ENCODE peak calls at places on chromosomes 5 and 9, in seven cellular contexts. One of them, this sample, is unnamed. For H3K36me3, the result is how much of the 10 kb centered on the place peaks cover.

GRCh38 chr5:179304466-179304865 is 40.8 kb downstream of the ADAMTS2 start:
- DNase-seq in transverse colon: no peak
- DNase-seq in tibial nerve: no peak
- DNase-seq in neural progenitor cell: no peak
- DNase-seq in kidney: no peak
- DNase-seq in CD8-positive, alpha-beta T cell: no peak
- DNase-seq in Peyer's patch: no peak
- DNase-seq in this sample: no peak

GRCh38 chr5:32443145-32443540 is 1.4 kb downstream of the ZFR start:
- DNase-seq in kidney: no peak
- DNase-seq in CD8-positive, alpha-beta T cell: no peak
- DNase-seq in neural progenitor cell: no peak
- DNase-seq in Peyer's patch: no peak
- DNase-seq in tibial nerve: no peak
- DNase-seq in transverse colon: no peak
- DNase-seq in this sample: no peak

GRCh38 chr5:167219296-167219695 is 1072.1 kb upstream of the WWC1 start:
- DNase-seq in tibial nerve: no peak
- DNase-seq in transverse colon: no peak
- DNase-seq in Peyer's patch: no peak
- DNase-seq in CD8-positive, alpha-beta T cell: no peak
- DNase-seq in neural progenitor cell: peak
- DNase-seq in kidney: no peak
- DNase-seq in this sample: no peak

GRCh38 chr5:137760294-137761019 is 6.3 kb upstream of the HNRNPA0 start:
- DNase-seq in neural progenitor cell: no peak
- DNase-seq in tibial nerve: no peak
- DNase-seq in transverse colon: no peak
- DNase-seq in CD8-positive, alpha-beta T cell: no peak
- DNase-seq in Peyer's patch: no peak
- DNase-seq in kidney: no peak
- DNase-seq in this sample: no peak

GRCh38 chr9:137025120-137025966 is 2.7 kb downstream of the ABCA2 start:
- DNase-seq in tibial nerve: peak
- DNase-seq in kidney: peak
- DNase-seq in CD8-positive, alpha-beta T cell: no peak
- DNase-seq in transverse colon: no peak
- DNase-seq in Peyer's patch: peak
- DNase-seq in neural progenitor cell: peak
- DNase-seq in this sample: peak

GRCh38 chr5:132138260-132138659 is 64.7 kb downstream of the CSF2 start:
- DNase-seq in CD8-positive, alpha-beta T cell: no peak
- DNase-seq in neural progenitor cell: no peak
- DNase-seq in kidney: no peak
- DNase-seq in tibial nerve: no peak
- DNase-seq in transverse colon: no peak
- DNase-seq in Peyer's patch: no peak
- DNase-seq in this sample: no peak

GRCh38 chr5:137072376-137073174 is 426.6 kb downstream of the SPOCK1 start:
- DNase-seq in Peyer's patch: no peak
- DNase-seq in neural progenitor cell: no peak
- DNase-seq in CD8-positive, alpha-beta T cell: no peak
- DNase-seq in kidney: no peak
- DNase-seq in tibial nerve: no peak
- DNase-seq in transverse colon: no peak
- DNase-seq in this sample: no peak

GRCh38 chr9:98075332-98075805 is 18.8 kb downstream of the NANS start:
- DNase-seq in Peyer's patch: no peak
- DNase-seq in neural progenitor cell: no peak
- DNase-seq in kidney: no peak
- DNase-seq in tibial nerve: peak
- DNase-seq in CD8-positive, alpha-beta T cell: no peak
- DNase-seq in transverse colon: no peak
- DNase-seq in this sample: peak

GRCh38 chr9:11086561-11086960 is 473.8 kb upstream of the PTPRD start:
- DNase-seq in CD8-positive, alpha-beta T cell: no peak
- DNase-seq in neural progenitor cell: no peak
- DNase-seq in tibial nerve: no peak
- DNase-seq in Peyer's patch: no peak
- DNase-seq in kidney: no peak
- DNase-seq in transverse colon: no peak
- DNase-seq in this sample: no peak

GRCh38 chr5:119243888-119244287 is 111.9 kb upstream of the TNFAIP8 start:
- DNase-seq in transverse colon: no peak
- DNase-seq in tibial nerve: no peak
- DNase-seq in neural progenitor cell: no peak
- DNase-seq in CD8-positive, alpha-beta T cell: no peak
- DNase-seq in kidney: no peak
- DNase-seq in Peyer's patch: no peak
- DNase-seq in this sample: no peak

GRCh38 chr9:109046346-109046745 is 33.0 kb upstream of the CTNNAL1 start:
- DNase-seq in CD8-positive, alpha-beta T cell: no peak
- DNase-seq in tibial nerve: no peak
- DNase-seq in Peyer's patch: no peak
- DNase-seq in kidney: no peak
- DNase-seq in neural progenitor cell: no peak
- DNase-seq in transverse colon: no peak
- DNase-seq in this sample: no peak

GRCh38 chr9:18666987-18667772 is 193.2 kb downstream of the ADAMTSL1 start:
- DNase-seq in transverse colon: no peak
- DNase-seq in CD8-positive, alpha-beta T cell: no peak
- DNase-seq in tibial nerve: no peak
- DNase-seq in neural progenitor cell: no peak
- DNase-seq in Peyer's patch: no peak
- DNase-seq in kidney: no peak
- DNase-seq in this sample: no peak

GRCh38 chr5:57448287-57448686 is 34.3 kb downstream of the ACTBL2 start:
- DNase-seq in CD8-positive, alpha-beta T cell: no peak
- DNase-seq in tibial nerve: no peak
- DNase-seq in kidney: no peak
- DNase-seq in Peyer's patch: no peak
- DNase-seq in neural progenitor cell: no peak
- DNase-seq in transverse colon: no peak
- DNase-seq in this sample: no peak

GRCh38 chr5:57447656-57448055 is 35.0 kb downstream of the ACTBL2 start:
- DNase-seq in transverse colon: no peak
- DNase-seq in Peyer's patch: no peak
- DNase-seq in CD8-positive, alpha-beta T cell: no peak
- DNase-seq in kidney: no peak
- DNase-seq in neural progenitor cell: no peak
- DNase-seq in tibial nerve: no peak
- DNase-seq in this sample: no peak

GRCh38 chr5:57450991-57451876 is 31.4 kb downstream of the ACTBL2 start:
- DNase-seq in neural progenitor cell: no peak
- DNase-seq in Peyer's patch: no peak
- DNase-seq in kidney: no peak
- DNase-seq in transverse colon: no peak
- DNase-seq in tibial nerve: no peak
- DNase-seq in CD8-positive, alpha-beta T cell: no peak
- DNase-seq in this sample: no peak

GRCh38 chr5:57446966-57447365 is 35.6 kb downstream of the ACTBL2 start:
- DNase-seq in Peyer's patch: no peak
- DNase-seq in CD8-positive, alpha-beta T cell: no peak
- DNase-seq in neural progenitor cell: no peak
- DNase-seq in transverse colon: no peak
- DNase-seq in tibial nerve: no peak
- DNase-seq in kidney: no peak
- DNase-seq in this sample: no peak

DNA sequence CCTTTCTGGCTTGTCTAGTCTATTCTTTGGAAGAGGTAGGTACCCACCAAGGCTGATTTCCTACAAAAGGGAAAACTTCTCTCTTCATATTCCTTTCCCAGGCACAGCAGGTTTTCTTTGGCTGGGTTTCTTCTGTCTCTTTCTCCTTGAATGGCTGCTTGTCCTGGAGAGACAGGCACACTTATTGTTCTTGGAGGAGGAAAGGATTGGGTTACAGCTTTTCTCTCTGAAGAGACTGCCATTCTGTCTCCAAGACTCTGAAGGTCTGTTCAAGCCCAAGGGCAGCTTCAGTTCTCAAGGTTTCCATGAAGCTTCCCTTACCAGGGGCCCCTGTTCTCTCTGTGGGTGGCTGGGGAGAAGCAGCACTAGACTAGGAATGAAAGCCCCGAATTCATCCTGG is 33.9 kb downstream of the ACTBL2 start:
- DNase-seq in CD8-positive, alpha-beta T cell: no peak
- DNase-seq in tibial nerve: no peak
- DNase-seq in Peyer's patch: no peak
- DNase-seq in kidney: no peak
- DNase-seq in neural progenitor cell: peak
- DNase-seq in transverse colon: no peak
- DNase-seq in this sample: no peak
- H3K36me3 ChIP-seq in CD8-positive, alpha-beta T cell: under half
- H3K36me3 ChIP-seq in tibial nerve: under half
- H3K36me3 ChIP-seq in Peyer's patch: under half
- H3K36me3 ChIP-seq in kidney: under half
- H3K36me3 ChIP-seq in neural progenitor cell: under half
- H3K36me3 ChIP-seq in transverse colon: under half
- H3K36me3 ChIP-seq in this sample: under half

DNA sequence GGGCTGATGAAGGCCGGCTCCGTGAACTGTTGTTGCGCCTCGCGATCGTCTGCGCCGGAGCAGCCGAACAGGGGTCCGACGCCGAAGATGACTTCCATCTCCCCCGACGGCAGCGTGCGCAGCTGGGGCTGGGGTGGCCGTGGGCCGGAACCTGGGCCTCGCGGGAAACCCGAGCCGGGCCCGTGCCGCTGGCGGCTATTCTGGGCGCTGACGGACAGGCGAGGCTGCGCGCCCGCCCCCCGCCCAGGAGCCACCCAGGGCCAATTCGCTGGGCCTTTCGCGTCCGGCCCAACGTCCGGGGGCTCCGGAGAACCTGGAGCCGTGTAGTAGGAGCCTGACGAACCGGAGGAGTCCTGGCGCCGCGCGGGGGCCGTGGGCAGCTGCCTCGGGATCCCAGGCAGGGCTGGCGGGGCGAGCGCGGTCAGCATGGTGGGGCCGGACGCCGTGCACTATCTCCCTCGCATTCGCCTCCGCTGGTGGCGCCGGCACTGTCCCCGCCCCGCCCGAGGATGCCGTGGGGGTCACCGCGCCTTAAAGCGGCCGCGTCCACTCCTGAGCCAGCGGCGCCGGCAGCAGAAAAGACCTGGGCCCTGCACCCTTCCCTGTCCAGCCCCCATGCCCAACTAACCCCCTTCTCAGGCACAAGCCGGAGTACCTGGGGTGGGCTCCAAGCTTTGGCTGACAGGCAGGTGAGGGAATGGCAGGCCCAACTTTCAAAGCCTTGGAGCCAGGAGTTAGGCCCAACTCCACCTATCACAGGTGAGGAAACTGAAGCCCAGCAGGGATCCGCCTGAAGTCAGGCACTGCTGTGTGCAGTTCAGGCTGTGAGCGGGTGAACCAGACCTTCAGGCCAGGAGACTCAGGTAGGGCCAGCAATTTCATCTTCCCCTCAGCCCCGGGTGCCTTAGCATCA is at the start of gene PROB1:
- DNase-seq in transverse colon: no peak
- DNase-seq in kidney: peak
- DNase-seq in tibial nerve: no peak
- DNase-seq in neural progenitor cell: peak
- DNase-seq in CD8-positive, alpha-beta T cell: no peak
- DNase-seq in Peyer's patch: no peak
- DNase-seq in this sample: no peak
- H3K4me3 ChIP-seq in transverse colon: peak
- H3K4me3 ChIP-seq in kidney: peak
- H3K4me3 ChIP-seq in tibial nerve: peak
- H3K4me3 ChIP-seq in neural progenitor cell: peak
- H3K4me3 ChIP-seq in CD8-positive, alpha-beta T cell: peak
- H3K4me3 ChIP-seq in Peyer's patch: peak
- H3K4me3 ChIP-seq in this sample: peak

GRCh38 chr5:158682631-158683030 is 417.1 kb downstream of the EBF1 start:
- DNase-seq in transverse colon: no peak
- DNase-seq in tibial nerve: no peak
- DNase-seq in kidney: no peak
- DNase-seq in CD8-positive, alpha-beta T cell: no peak
- DNase-seq in neural progenitor cell: no peak
- DNase-seq in Peyer's patch: no peak
- DNase-seq in this sample: no peak

GRCh38 chr5:158679221-158679641 is 420.5 kb downstream of the EBF1 start:
- DNase-seq in transverse colon: no peak
- DNase-seq in kidney: no peak
- DNase-seq in neural progenitor cell: no peak
- DNase-seq in CD8-positive, alpha-beta T cell: no peak
- DNase-seq in Peyer's patch: no peak
- DNase-seq in tibial nerve: no peak
- DNase-seq in this sample: no peak

GRCh38 chr5:158677490-158677838 is 422.3 kb downstream of the EBF1 start:
- DNase-seq in Peyer's patch: no peak
- DNase-seq in transverse colon: no peak
- DNase-seq in CD8-positive, alpha-beta T cell: no peak
- DNase-seq in tibial nerve: no peak
- DNase-seq in kidney: no peak
- DNase-seq in neural progenitor cell: no peak
- DNase-seq in this sample: no peak

GRCh38 chr5:158676642-158677489 is 422.9 kb downstream of the EBF1 start:
- DNase-seq in transverse colon: peak
- DNase-seq in tibial nerve: no peak
- DNase-seq in kidney: no peak
- DNase-seq in Peyer's patch: peak
- DNase-seq in neural progenitor cell: peak
- DNase-seq in CD8-positive, alpha-beta T cell: no peak
- DNase-seq in this sample: no peak
- TF ChIP-seq CTCF in transverse colon: no peak
- TF ChIP-seq CTCF in tibial nerve: no peak
- TF ChIP-seq CTCF in kidney: no peak
- TF ChIP-seq CTCF in Peyer's patch: peak
- TF ChIP-seq CTCF in neural progenitor cell: peak
- TF ChIP-seq CTCF in CD8-positive, alpha-beta T cell: no peak
- TF ChIP-seq CTCF in this sample: no peak

GRCh38 chr9:5945112-5945511 is 54.4 kb downstream of the MLANA start:
- DNase-seq in neural progenitor cell: no peak
- DNase-seq in kidney: no peak
- DNase-seq in CD8-positive, alpha-beta T cell: no peak
- DNase-seq in transverse colon: no peak
- DNase-seq in tibial nerve: no peak
- DNase-seq in Peyer's patch: no peak
- DNase-seq in this sample: no peak

GRCh38 chr9:5938449-5938848 is 47.8 kb downstream of the MLANA start:
- DNase-seq in transverse colon: no peak
- DNase-seq in Peyer's patch: no peak
- DNase-seq in tibial nerve: no peak
- DNase-seq in kidney: no peak
- DNase-seq in neural progenitor cell: no peak
- DNase-seq in CD8-positive, alpha-beta T cell: no peak
- DNase-seq in this sample: no peak

GRCh38 chr9:5941214-5941613 is 50.5 kb downstream of the MLANA start:
- DNase-seq in CD8-positive, alpha-beta T cell: no peak
- DNase-seq in neural progenitor cell: no peak
- DNase-seq in tibial nerve: no peak
- DNase-seq in kidney: no peak
- DNase-seq in Peyer's patch: no peak
- DNase-seq in transverse colon: no peak
- DNase-seq in this sample: no peak

DNA sequence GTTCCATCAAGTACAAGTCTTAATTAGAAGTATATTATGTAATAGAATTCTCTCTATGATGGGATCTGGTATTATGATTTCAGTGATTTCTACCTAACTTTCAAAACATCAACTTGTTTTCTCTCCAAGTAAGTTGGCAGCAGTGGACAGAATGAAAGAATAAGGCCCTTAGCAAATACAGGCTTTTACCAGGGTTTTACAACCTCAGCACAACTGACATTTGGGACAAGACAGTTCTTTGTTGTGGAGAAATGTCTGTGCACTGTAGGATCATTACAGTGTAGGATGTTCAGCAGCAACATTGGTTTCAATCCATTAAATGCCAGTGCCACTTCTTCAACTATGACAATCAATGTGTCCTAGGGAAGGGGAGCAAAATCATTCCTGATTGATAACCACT is 48.8 kb downstream of the MLANA start:
- DNase-seq in transverse colon: no peak
- DNase-seq in Peyer's patch: no peak
- DNase-seq in tibial nerve: no peak
- DNase-seq in neural progenitor cell: no peak
- DNase-seq in kidney: no peak
- DNase-seq in CD8-positive, alpha-beta T cell: no peak
- DNase-seq in this sample: no peak
- H3K36me3 ChIP-seq in transverse colon: under half
- H3K36me3 ChIP-seq in Peyer's patch: under half
- H3K36me3 ChIP-seq in tibial nerve: under half
- H3K36me3 ChIP-seq in neural progenitor cell: under half
- H3K36me3 ChIP-seq in kidney: under half
- H3K36me3 ChIP-seq in CD8-positive, alpha-beta T cell: under half
- H3K36me3 ChIP-seq in this sample: under half

This sample was measured in stomach.